ENCODE peak calls at places on chromosomes 6 and 20, in six cellular contexts. One of them, this sample, is unnamed. For H3K36me3, the result is how much of the 10 kb centered on the place peaks cover.

GRCh38 chr20:21981607-21982344 is 276.3 kb downstream of the PAX1 start:
- DNase-seq in endodermal cell: no peak
- DNase-seq in IMR-90: no peak
- DNase-seq in fibroblast of lung: peak
- DNase-seq in mammary epithelial cell: no peak
- DNase-seq in neural progenitor cell: no peak
- DNase-seq in this sample: peak

GRCh38 chr6:148392611-148393160 is 50.0 kb downstream of the SASH1 start:
- DNase-seq in neural progenitor cell: no peak
- DNase-seq in fibroblast of lung: peak
- DNase-seq in IMR-90: no peak
- DNase-seq in endodermal cell: peak
- DNase-seq in mammary epithelial cell: no peak
- DNase-seq in this sample: peak

GRCh38 chr20:36644032-36644712 is 1.8 kb downstream of the SLA2 start:
- DNase-seq in IMR-90: no peak
- DNase-seq in mammary epithelial cell: no peak
- DNase-seq in neural progenitor cell: no peak
- DNase-seq in endodermal cell: no peak
- DNase-seq in fibroblast of lung: no peak
- DNase-seq in this sample: no peak

GRCh38 chr20:53580376-53581111 is 13.1 kb downstream of the ZNF217 start:
- DNase-seq in mammary epithelial cell: no peak
- DNase-seq in endodermal cell: no peak
- DNase-seq in fibroblast of lung: no peak
- DNase-seq in IMR-90: no peak
- DNase-seq in neural progenitor cell: no peak
- DNase-seq in this sample: no peak

GRCh38 chr6:25359891-25360290 is 80.7 kb downstream of the CARMIL1 start:
- DNase-seq in fibroblast of lung: no peak
- DNase-seq in neural progenitor cell: no peak
- DNase-seq in mammary epithelial cell: peak
- DNase-seq in endodermal cell: no peak
- DNase-seq in IMR-90: no peak
- DNase-seq in this sample: no peak

GRCh38 chr6:85498596-85499258 is 48.8 kb downstream of the NT5E start:
- DNase-seq in mammary epithelial cell: peak
- DNase-seq in neural progenitor cell: no peak
- DNase-seq in IMR-90: peak
- DNase-seq in endodermal cell: no peak
- DNase-seq in fibroblast of lung: peak
- DNase-seq in this sample: peak

GRCh38 chr6:169999367-169999766 is 247.9 kb downstream of the ERMARD start:
- DNase-seq in neural progenitor cell: no peak
- DNase-seq in mammary epithelial cell: no peak
- DNase-seq in IMR-90: no peak
- DNase-seq in endodermal cell: peak
- DNase-seq in fibroblast of lung: no peak
- DNase-seq in this sample: no peak

GRCh38 chr6:5102266-5102970 is 17.3 kb downstream of the PPP1R3G start:
- DNase-seq in IMR-90: no peak
- DNase-seq in neural progenitor cell: no peak
- DNase-seq in mammary epithelial cell: no peak
- DNase-seq in endodermal cell: no peak
- DNase-seq in fibroblast of lung: no peak
- DNase-seq in this sample: no peak

GRCh38 chr6:152979116-152979515 is 3.7 kb downstream of the FBXO5 start:
- DNase-seq in IMR-90: no peak
- DNase-seq in endodermal cell: no peak
- DNase-seq in fibroblast of lung: no peak
- DNase-seq in neural progenitor cell: no peak
- DNase-seq in mammary epithelial cell: no peak
- DNase-seq in this sample: no peak

GRCh38 chr6:84671188-84671587 is 93.2 kb downstream of the TBX18 start:
- DNase-seq in endodermal cell: no peak
- DNase-seq in mammary epithelial cell: no peak
- DNase-seq in fibroblast of lung: no peak
- DNase-seq in IMR-90: no peak
- DNase-seq in neural progenitor cell: peak
- DNase-seq in this sample: no peak

GRCh38 chr6:99241905-99242534 is 107.5 kb downstream of the FAXC start:
- DNase-seq in IMR-90: peak
- DNase-seq in neural progenitor cell: peak
- DNase-seq in endodermal cell: peak
- DNase-seq in mammary epithelial cell: peak
- DNase-seq in fibroblast of lung: peak
- DNase-seq in this sample: peak

GRCh38 chr20:56722042-56722441 is 92.9 kb downstream of the TFAP2C start:
- DNase-seq in endodermal cell: no peak
- DNase-seq in fibroblast of lung: no peak
- DNase-seq in neural progenitor cell: no peak
- DNase-seq in mammary epithelial cell: no peak
- DNase-seq in IMR-90: no peak
- DNase-seq in this sample: no peak

GRCh38 chr20:46022411-46023147 is 6.4 kb upstream of the SLC12A5 start:
- DNase-seq in fibroblast of lung: no peak
- DNase-seq in mammary epithelial cell: peak
- DNase-seq in neural progenitor cell: peak
- DNase-seq in endodermal cell: peak
- DNase-seq in IMR-90: peak
- DNase-seq in this sample: peak

GRCh38 chr20:20843982-20844381 is 131.5 kb upstream of the RALGAPA2 start:
- DNase-seq in endodermal cell: peak
- DNase-seq in IMR-90: no peak
- DNase-seq in mammary epithelial cell: no peak
- DNase-seq in fibroblast of lung: no peak
- DNase-seq in neural progenitor cell: peak
- DNase-seq in this sample: no peak

GRCh38 chr20:37567671-37568588 is 40.3 kb upstream of the BLCAP start:
- DNase-seq in mammary epithelial cell: no peak
- DNase-seq in neural progenitor cell: peak
- DNase-seq in IMR-90: no peak
- DNase-seq in fibroblast of lung: no peak
- DNase-seq in endodermal cell: peak
- DNase-seq in this sample: peak

GRCh38 chr6:108121612-108122011 is 44.2 kb upstream of the NR2E1 start:
- DNase-seq in IMR-90: no peak
- DNase-seq in endodermal cell: no peak
- DNase-seq in mammary epithelial cell: no peak
- DNase-seq in fibroblast of lung: no peak
- DNase-seq in neural progenitor cell: no peak
- DNase-seq in this sample: no peak

GRCh38 chr20:38238834-38239233 is 21.7 kb downstream of the KIAA1755 start:
- DNase-seq in fibroblast of lung: no peak
- DNase-seq in IMR-90: no peak
- DNase-seq in mammary epithelial cell: no peak
- DNase-seq in neural progenitor cell: no peak
- DNase-seq in endodermal cell: no peak
- DNase-seq in this sample: no peak

GRCh38 chr20:41072099-41072798 is 43.6 kb downstream of the TOP1 start:
- DNase-seq in neural progenitor cell: no peak
- DNase-seq in endodermal cell: no peak
- DNase-seq in mammary epithelial cell: peak
- DNase-seq in fibroblast of lung: peak
- DNase-seq in IMR-90: peak
- DNase-seq in this sample: peak

GRCh38 chr20:53739799-53740785 is 146.5 kb upstream of the ZNF217 start:
- DNase-seq in endodermal cell: no peak
- DNase-seq in IMR-90: peak
- DNase-seq in mammary epithelial cell: peak
- DNase-seq in neural progenitor cell: no peak
- DNase-seq in fibroblast of lung: peak
- DNase-seq in this sample: peak

GRCh38 chr6:34484899-34485298 is 19.0 kb downstream of the PACSIN1 start:
- DNase-seq in IMR-90: no peak
- DNase-seq in neural progenitor cell: no peak
- DNase-seq in mammary epithelial cell: peak
- DNase-seq in fibroblast of lung: no peak
- DNase-seq in endodermal cell: peak
- DNase-seq in this sample: no peak

GRCh38 chr6:106315765-106316375 is 9.7 kb downstream of the ATG5 start:
- DNase-seq in fibroblast of lung: no peak
- DNase-seq in neural progenitor cell: no peak
- DNase-seq in mammary epithelial cell: peak
- DNase-seq in IMR-90: no peak
- DNase-seq in endodermal cell: no peak
- DNase-seq in this sample: no peak

GRCh38 chr6:33616913-33617312 is 4.2 kb upstream of the ITPR3 start:
- DNase-seq in neural progenitor cell: no peak
- DNase-seq in IMR-90: no peak
- DNase-seq in endodermal cell: no peak
- DNase-seq in mammary epithelial cell: no peak
- DNase-seq in fibroblast of lung: peak
- DNase-seq in this sample: no peak

GRCh38 chr6:2550247-2550646 is 200.5 kb downstream of the MYLK4 start:
- DNase-seq in fibroblast of lung: no peak
- DNase-seq in neural progenitor cell: no peak
- DNase-seq in mammary epithelial cell: no peak
- DNase-seq in IMR-90: no peak
- DNase-seq in endodermal cell: no peak
- DNase-seq in this sample: no peak

GRCh38 chr20:43507150-43508080 is at the start of gene L3MBTL1:
- DNase-seq in mammary epithelial cell: peak
- DNase-seq in neural progenitor cell: peak
- DNase-seq in fibroblast of lung: peak
- DNase-seq in IMR-90: peak
- DNase-seq in endodermal cell: peak
- DNase-seq in this sample: peak
- H3K9ac ChIP-seq in mammary epithelial cell: peak
- H3K9ac ChIP-seq in neural progenitor cell: no peak
- H3K9ac ChIP-seq in fibroblast of lung: no peak
- H3K9ac ChIP-seq in IMR-90: peak
- H3K9ac ChIP-seq in endodermal cell: peak
- H3K9ac ChIP-seq in this sample: peak

GRCh38 chr6:80636689-80637088 is 530.2 kb downstream of the BCKDHB start:
- DNase-seq in endodermal cell: no peak
- DNase-seq in fibroblast of lung: no peak
- DNase-seq in IMR-90: peak
- DNase-seq in neural progenitor cell: no peak
- DNase-seq in mammary epithelial cell: no peak
- DNase-seq in this sample: no peak

GRCh38 chr6:80639243-80639642 is 532.8 kb downstream of the BCKDHB start:
- DNase-seq in neural progenitor cell: no peak
- DNase-seq in mammary epithelial cell: no peak
- DNase-seq in endodermal cell: no peak
- DNase-seq in IMR-90: peak
- DNase-seq in fibroblast of lung: peak
- DNase-seq in this sample: no peak

GRCh38 chr6:80640176-80640575 is 533.7 kb downstream of the BCKDHB start:
- DNase-seq in IMR-90: no peak
- DNase-seq in mammary epithelial cell: no peak
- DNase-seq in neural progenitor cell: no peak
- DNase-seq in endodermal cell: no peak
- DNase-seq in fibroblast of lung: no peak
- DNase-seq in this sample: peak

GRCh38 chr6:80637312-80637711 is 530.8 kb downstream of the BCKDHB start:
- DNase-seq in fibroblast of lung: peak
- DNase-seq in IMR-90: peak
- DNase-seq in endodermal cell: no peak
- DNase-seq in mammary epithelial cell: no peak
- DNase-seq in neural progenitor cell: no peak
- DNase-seq in this sample: no peak

DNA sequence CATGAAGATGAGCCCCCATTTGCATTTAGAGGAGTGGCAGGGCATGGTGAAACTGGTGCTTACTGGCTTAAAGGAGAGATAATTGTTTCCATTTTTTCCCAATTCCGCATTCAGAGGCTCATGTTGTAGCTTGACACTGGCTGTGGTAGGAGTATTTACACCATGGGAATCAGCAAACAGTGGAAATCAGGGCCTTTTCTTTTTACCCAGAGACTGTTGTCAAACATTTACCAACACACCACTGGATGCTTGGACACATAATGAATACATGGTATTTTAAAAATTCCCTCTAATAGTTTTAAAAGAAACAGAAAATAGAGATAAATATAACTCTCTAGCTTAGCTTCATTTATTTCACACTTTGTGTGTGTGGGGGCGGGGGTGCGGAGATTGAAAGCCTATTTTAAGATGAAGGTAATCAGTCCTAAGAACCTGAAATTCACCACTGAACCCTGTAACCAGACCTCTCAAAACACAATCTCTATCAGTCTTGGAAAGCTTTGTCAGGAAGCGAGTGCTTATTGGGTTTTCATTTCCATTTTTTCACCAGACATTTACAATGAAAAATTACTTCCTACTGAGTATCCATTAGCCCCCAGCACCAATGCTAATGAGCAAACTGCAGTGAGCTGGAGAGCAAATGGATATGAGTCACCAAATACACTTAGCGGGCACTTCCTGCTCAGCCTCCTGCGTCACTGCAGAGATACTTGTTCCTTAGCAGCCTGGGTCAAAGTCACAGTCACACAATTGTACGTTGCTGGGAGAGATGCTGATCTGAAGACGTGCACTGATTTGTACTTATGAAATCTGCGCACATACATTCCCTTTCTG is 532.0 kb downstream of the BCKDHB start:
- DNase-seq in endodermal cell: peak
- DNase-seq in fibroblast of lung: peak
- DNase-seq in mammary epithelial cell: peak
- DNase-seq in IMR-90: peak
- DNase-seq in neural progenitor cell: no peak
- DNase-seq in this sample: peak
- H3K4me3 ChIP-seq in endodermal cell: no peak
- H3K4me3 ChIP-seq in fibroblast of lung: no peak
- H3K4me3 ChIP-seq in mammary epithelial cell: no peak
- H3K4me3 ChIP-seq in IMR-90: no peak
- H3K4me3 ChIP-seq in neural progenitor cell: no peak
- H3K4me3 ChIP-seq in this sample: no peak

GRCh38 chr6:44397424-44398169 is 10.1 kb downstream of the CDC5L start:
- DNase-seq in IMR-90: no peak
- DNase-seq in endodermal cell: no peak
- DNase-seq in fibroblast of lung: no peak
- DNase-seq in neural progenitor cell: peak
- DNase-seq in mammary epithelial cell: no peak
- DNase-seq in this sample: no peak

GRCh38 chr6:44399991-44400390 is 12.5 kb downstream of the CDC5L start:
- DNase-seq in fibroblast of lung: no peak
- DNase-seq in mammary epithelial cell: no peak
- DNase-seq in neural progenitor cell: no peak
- DNase-seq in IMR-90: no peak
- DNase-seq in endodermal cell: no peak
- DNase-seq in this sample: no peak

GRCh38 chr6:44396968-44397367 is 9.5 kb downstream of the CDC5L start:
- DNase-seq in mammary epithelial cell: no peak
- DNase-seq in IMR-90: no peak
- DNase-seq in fibroblast of lung: no peak
- DNase-seq in endodermal cell: no peak
- DNase-seq in neural progenitor cell: no peak
- DNase-seq in this sample: no peak

GRCh38 chr6:44400572-44400971 is 13.1 kb downstream of the CDC5L start:
- DNase-seq in fibroblast of lung: no peak
- DNase-seq in IMR-90: no peak
- DNase-seq in mammary epithelial cell: no peak
- DNase-seq in neural progenitor cell: no peak
- DNase-seq in endodermal cell: no peak
- DNase-seq in this sample: no peak

GRCh38 chr6:44395501-44395900 is 8.0 kb downstream of the CDC5L start:
- DNase-seq in endodermal cell: no peak
- DNase-seq in mammary epithelial cell: no peak
- DNase-seq in neural progenitor cell: no peak
- DNase-seq in IMR-90: no peak
- DNase-seq in fibroblast of lung: no peak
- DNase-seq in this sample: no peak
- H3K36me3 ChIP-seq in endodermal cell: half or more
- H3K36me3 ChIP-seq in mammary epithelial cell: under half
- H3K36me3 ChIP-seq in neural progenitor cell: under half
- H3K36me3 ChIP-seq in IMR-90: under half
- H3K36me3 ChIP-seq in fibroblast of lung: under half
- H3K36me3 ChIP-seq in this sample: half or more

GRCh38 chr6:39792501-39793450 is 600 bp downstream of the DAAM2 start:
- DNase-seq in neural progenitor cell: no peak
- DNase-seq in endodermal cell: peak
- DNase-seq in mammary epithelial cell: no peak
- DNase-seq in IMR-90: no peak
- DNase-seq in fibroblast of lung: peak
- DNase-seq in this sample: peak
- H3K9ac ChIP-seq in neural progenitor cell: no peak
- H3K9ac ChIP-seq in endodermal cell: no peak
- H3K9ac ChIP-seq in mammary epithelial cell: no peak
- H3K9ac ChIP-seq in IMR-90: peak
- H3K9ac ChIP-seq in fibroblast of lung: peak
- H3K9ac ChIP-seq in this sample: peak

This sample was measured in adipocyte.